ENCODE peak calls at places on chromosome 9, in six cellular contexts. One of them, this sample, is unnamed.

GRCh38 chr9:36818965-36819870 is 214.8 kb downstream of the PAX5 start:
- DNase-seq in fibroblast of pulmonary artery: no peak
- DNase-seq in B cell: no peak
- DNase-seq in AG04450: no peak
- DNase-seq in CD8-positive, alpha-beta T cell: no peak
- DNase-seq in Calu3: no peak
- DNase-seq in this sample: no peak

GRCh38 chr9:127904888-127905728 is 5.7 kb upstream of the ST6GALNAC6 start:
- DNase-seq in fibroblast of pulmonary artery: no peak
- DNase-seq in B cell: peak
- DNase-seq in AG04450: no peak
- DNase-seq in CD8-positive, alpha-beta T cell: peak
- DNase-seq in Calu3: no peak
- DNase-seq in this sample: no peak

GRCh38 chr9:121328876-121329681 is 41.0 kb downstream of the STOM start:
- DNase-seq in fibroblast of pulmonary artery: no peak
- DNase-seq in B cell: no peak
- DNase-seq in AG04450: no peak
- DNase-seq in CD8-positive, alpha-beta T cell: no peak
- DNase-seq in Calu3: no peak
- DNase-seq in this sample: no peak

GRCh38 chr9:79687131-79687447 is 115.3 kb downstream of the TLE4 start:
- DNase-seq in fibroblast of pulmonary artery: no peak
- DNase-seq in B cell: peak
- DNase-seq in AG04450: no peak
- DNase-seq in CD8-positive, alpha-beta T cell: peak
- DNase-seq in Calu3: no peak
- DNase-seq in this sample: peak

GRCh38 chr9:127885508-127886281 is 8.2 kb upstream of the AK1 start:
- DNase-seq in fibroblast of pulmonary artery: no peak
- DNase-seq in B cell: no peak
- DNase-seq in AG04450: no peak
- DNase-seq in CD8-positive, alpha-beta T cell: no peak
- DNase-seq in Calu3: no peak
- DNase-seq in this sample: no peak

GRCh38 chr9:137761032-137761431 is 116.5 kb upstream of the CACNA1B start:
- DNase-seq in fibroblast of pulmonary artery: no peak
- DNase-seq in B cell: peak
- DNase-seq in AG04450: no peak
- DNase-seq in CD8-positive, alpha-beta T cell: no peak
- DNase-seq in Calu3: no peak
- DNase-seq in this sample: no peak

GRCh38 chr9:26947736-26948135 is 694 bp upstream of the PLAA start:
- DNase-seq in fibroblast of pulmonary artery: no peak
- DNase-seq in B cell: no peak
- DNase-seq in AG04450: no peak
- DNase-seq in CD8-positive, alpha-beta T cell: no peak
- DNase-seq in Calu3: no peak
- DNase-seq in this sample: no peak

GRCh38 chr9:124300312-124300711 is 42.6 kb downstream of the NEK6 start:
- DNase-seq in fibroblast of pulmonary artery: no peak
- DNase-seq in B cell: no peak
- DNase-seq in AG04450: no peak
- DNase-seq in CD8-positive, alpha-beta T cell: no peak
- DNase-seq in Calu3: peak
- DNase-seq in this sample: no peak

GRCh38 chr9:6855860-6856259 is 98.1 kb downstream of the KDM4C start:
- DNase-seq in fibroblast of pulmonary artery: no peak
- DNase-seq in B cell: no peak
- DNase-seq in AG04450: no peak
- DNase-seq in CD8-positive, alpha-beta T cell: no peak
- DNase-seq in Calu3: peak
- DNase-seq in this sample: no peak

GRCh38 chr9:122124528-122124927 is 31.4 kb upstream of the TTLL11 start:
- DNase-seq in fibroblast of pulmonary artery: no peak
- DNase-seq in B cell: no peak
- DNase-seq in AG04450: no peak
- DNase-seq in CD8-positive, alpha-beta T cell: no peak
- DNase-seq in Calu3: no peak
- DNase-seq in this sample: no peak

GRCh38 chr9:130845254-130845653 is 10.2 kb downstream of the ABL1 start:
- DNase-seq in fibroblast of pulmonary artery: peak
- DNase-seq in B cell: no peak
- DNase-seq in AG04450: no peak
- DNase-seq in CD8-positive, alpha-beta T cell: no peak
- DNase-seq in Calu3: no peak
- DNase-seq in this sample: no peak

GRCh38 chr9:76697554-76697953 is 66.7 kb upstream of the PCA3 start:
- DNase-seq in fibroblast of pulmonary artery: no peak
- DNase-seq in B cell: no peak
- DNase-seq in AG04450: no peak
- DNase-seq in CD8-positive, alpha-beta T cell: no peak
- DNase-seq in Calu3: no peak
- DNase-seq in this sample: no peak

GRCh38 chr9:81227507-81228245 is 461.7 kb downstream of the TLE1 start:
- DNase-seq in fibroblast of pulmonary artery: no peak
- DNase-seq in B cell: no peak
- DNase-seq in AG04450: no peak
- DNase-seq in CD8-positive, alpha-beta T cell: no peak
- DNase-seq in Calu3: no peak
- DNase-seq in this sample: no peak

GRCh38 chr9:17958363-17958762 is 379.5 kb downstream of the SH3GL2 start:
- DNase-seq in fibroblast of pulmonary artery: no peak
- DNase-seq in B cell: no peak
- DNase-seq in AG04450: no peak
- DNase-seq in CD8-positive, alpha-beta T cell: no peak
- DNase-seq in Calu3: no peak
- DNase-seq in this sample: no peak

GRCh38 chr9:120018550-120018949 is 561.4 kb downstream of the CDK5RAP2 start:
- DNase-seq in fibroblast of pulmonary artery: no peak
- DNase-seq in B cell: no peak
- DNase-seq in AG04450: no peak
- DNase-seq in CD8-positive, alpha-beta T cell: no peak
- DNase-seq in Calu3: no peak
- DNase-seq in this sample: no peak

GRCh38 chr9:32551491-32552049 is 557 bp upstream of the SMIM27 start:
- DNase-seq in fibroblast of pulmonary artery: peak
- DNase-seq in B cell: peak
- DNase-seq in AG04450: no peak
- DNase-seq in CD8-positive, alpha-beta T cell: peak
- DNase-seq in Calu3: no peak
- DNase-seq in this sample: peak

GRCh38 chr9:110802416-110803035 is 133.9 kb downstream of the MUSK start:
- DNase-seq in fibroblast of pulmonary artery: peak
- DNase-seq in B cell: no peak
- DNase-seq in AG04450: no peak
- DNase-seq in CD8-positive, alpha-beta T cell: no peak
- DNase-seq in Calu3: no peak
- DNase-seq in this sample: peak

GRCh38 chr9:110782701-110783100 is 114.1 kb downstream of the MUSK start:
- DNase-seq in fibroblast of pulmonary artery: no peak
- DNase-seq in B cell: no peak
- DNase-seq in AG04450: no peak
- DNase-seq in CD8-positive, alpha-beta T cell: no peak
- DNase-seq in Calu3: no peak
- DNase-seq in this sample: peak

GRCh38 chr9:136762915-136763648 is 1.2 kb downstream of the LCN15 start:
- DNase-seq in fibroblast of pulmonary artery: peak
- DNase-seq in B cell: peak
- DNase-seq in AG04450: no peak
- DNase-seq in CD8-positive, alpha-beta T cell: no peak
- DNase-seq in Calu3: no peak
- DNase-seq in this sample: peak

GRCh38 chr9:14412778-14413177 is 98.8 kb upstream of the NFIB start:
- DNase-seq in fibroblast of pulmonary artery: no peak
- DNase-seq in B cell: no peak
- DNase-seq in AG04450: no peak
- DNase-seq in CD8-positive, alpha-beta T cell: no peak
- DNase-seq in Calu3: no peak
- DNase-seq in this sample: no peak

GRCh38 chr9:76452839-76453238 is 6.1 kb upstream of the GCNT1 start:
- DNase-seq in fibroblast of pulmonary artery: no peak
- DNase-seq in B cell: no peak
- DNase-seq in AG04450: no peak
- DNase-seq in CD8-positive, alpha-beta T cell: no peak
- DNase-seq in Calu3: no peak
- DNase-seq in this sample: peak

GRCh38 chr9:112443200-112443599 is 43.4 kb upstream of the KIAA1958 start:
- DNase-seq in fibroblast of pulmonary artery: peak
- DNase-seq in B cell: peak
- DNase-seq in AG04450: no peak
- DNase-seq in CD8-positive, alpha-beta T cell: no peak
- DNase-seq in Calu3: no peak
- DNase-seq in this sample: peak

GRCh38 chr9:13863112-13863511 is 450.8 kb downstream of the NFIB start:
- DNase-seq in fibroblast of pulmonary artery: peak
- DNase-seq in B cell: no peak
- DNase-seq in AG04450: no peak
- DNase-seq in CD8-positive, alpha-beta T cell: no peak
- DNase-seq in Calu3: no peak
- DNase-seq in this sample: peak

GRCh38 chr9:27528278-27528885 is 1.2 kb downstream of the MOB3B start:
- DNase-seq in fibroblast of pulmonary artery: peak
- DNase-seq in B cell: peak
- DNase-seq in AG04450: no peak
- DNase-seq in CD8-positive, alpha-beta T cell: peak
- DNase-seq in Calu3: peak
- DNase-seq in this sample: peak

GRCh38 chr9:13113201-13113600 is 166.3 kb downstream of the MPDZ start:
- DNase-seq in fibroblast of pulmonary artery: peak
- DNase-seq in B cell: no peak
- DNase-seq in AG04450: peak
- DNase-seq in CD8-positive, alpha-beta T cell: no peak
- DNase-seq in Calu3: no peak
- DNase-seq in this sample: peak

GRCh38 chr9:130973686-130974281 is 34.7 kb upstream of the FIBCD1 start:
- DNase-seq in fibroblast of pulmonary artery: no peak
- DNase-seq in B cell: no peak
- DNase-seq in AG04450: no peak
- DNase-seq in CD8-positive, alpha-beta T cell: no peak
- DNase-seq in Calu3: no peak
- DNase-seq in this sample: no peak

GRCh38 chr9:116391306-116391900 is 237.8 kb downstream of the PAPPA start:
- DNase-seq in fibroblast of pulmonary artery: peak
- DNase-seq in B cell: no peak
- DNase-seq in AG04450: peak
- DNase-seq in CD8-positive, alpha-beta T cell: no peak
- DNase-seq in Calu3: no peak
- DNase-seq in this sample: peak

GRCh38 chr9:97579914-97580313 is 53.3 kb downstream of the TSTD2 start:
- DNase-seq in fibroblast of pulmonary artery: no peak
- DNase-seq in B cell: no peak
- DNase-seq in AG04450: no peak
- DNase-seq in CD8-positive, alpha-beta T cell: no peak
- DNase-seq in Calu3: no peak
- DNase-seq in this sample: no peak

GRCh38 chr9:127455299-127455992 is 4.1 kb downstream of the LRSAM1 start:
- DNase-seq in fibroblast of pulmonary artery: no peak
- DNase-seq in B cell: peak
- DNase-seq in AG04450: no peak
- DNase-seq in CD8-positive, alpha-beta T cell: no peak
- DNase-seq in Calu3: peak
- DNase-seq in this sample: no peak

GRCh38 chr9:88011005-88011766 is 36.9 kb upstream of the CDK20 start:
- DNase-seq in fibroblast of pulmonary artery: peak
- DNase-seq in B cell: no peak
- DNase-seq in AG04450: no peak
- DNase-seq in CD8-positive, alpha-beta T cell: no peak
- DNase-seq in Calu3: no peak
- DNase-seq in this sample: peak

GRCh38 chr9:69400470-69400869 is 75.5 kb downstream of the ENTREP1 start:
- DNase-seq in fibroblast of pulmonary artery: no peak
- DNase-seq in B cell: no peak
- DNase-seq in AG04450: no peak
- DNase-seq in CD8-positive, alpha-beta T cell: no peak
- DNase-seq in Calu3: no peak
- DNase-seq in this sample: no peak

GRCh38 chr9:116990592-116990991 is 303.5 kb downstream of the TRIM32 start:
- DNase-seq in fibroblast of pulmonary artery: no peak
- DNase-seq in B cell: no peak
- DNase-seq in AG04450: no peak
- DNase-seq in CD8-positive, alpha-beta T cell: no peak
- DNase-seq in Calu3: no peak
- DNase-seq in this sample: no peak

GRCh38 chr9:90898229-90898628 is 96.6 kb downstream of the SYK start:
- DNase-seq in fibroblast of pulmonary artery: peak
- DNase-seq in B cell: no peak
- DNase-seq in AG04450: no peak
- DNase-seq in CD8-positive, alpha-beta T cell: no peak
- DNase-seq in Calu3: no peak
- DNase-seq in this sample: peak
- TF ChIP-seq CTCF in fibroblast of pulmonary artery: peak
- TF ChIP-seq CTCF in B cell: no peak
- TF ChIP-seq CTCF in AG04450: peak
- TF ChIP-seq CTCF in CD8-positive, alpha-beta T cell: no peak
- TF ChIP-seq CTCF in Calu3: no peak
- TF ChIP-seq CTCF in this sample: peak

GRCh38 chr9:82763631-82764030 is 299.3 kb downstream of the RASEF start:
- DNase-seq in fibroblast of pulmonary artery: no peak
- DNase-seq in B cell: peak
- DNase-seq in AG04450: no peak
- DNase-seq in CD8-positive, alpha-beta T cell: no peak
- DNase-seq in Calu3: no peak
- DNase-seq in this sample: no peak
- TF ChIP-seq CTCF in fibroblast of pulmonary artery: no peak
- TF ChIP-seq CTCF in B cell: no peak
- TF ChIP-seq CTCF in AG04450: no peak
- TF ChIP-seq CTCF in CD8-positive, alpha-beta T cell: no peak
- TF ChIP-seq CTCF in Calu3: no peak
- TF ChIP-seq CTCF in this sample: no peak

DNA sequence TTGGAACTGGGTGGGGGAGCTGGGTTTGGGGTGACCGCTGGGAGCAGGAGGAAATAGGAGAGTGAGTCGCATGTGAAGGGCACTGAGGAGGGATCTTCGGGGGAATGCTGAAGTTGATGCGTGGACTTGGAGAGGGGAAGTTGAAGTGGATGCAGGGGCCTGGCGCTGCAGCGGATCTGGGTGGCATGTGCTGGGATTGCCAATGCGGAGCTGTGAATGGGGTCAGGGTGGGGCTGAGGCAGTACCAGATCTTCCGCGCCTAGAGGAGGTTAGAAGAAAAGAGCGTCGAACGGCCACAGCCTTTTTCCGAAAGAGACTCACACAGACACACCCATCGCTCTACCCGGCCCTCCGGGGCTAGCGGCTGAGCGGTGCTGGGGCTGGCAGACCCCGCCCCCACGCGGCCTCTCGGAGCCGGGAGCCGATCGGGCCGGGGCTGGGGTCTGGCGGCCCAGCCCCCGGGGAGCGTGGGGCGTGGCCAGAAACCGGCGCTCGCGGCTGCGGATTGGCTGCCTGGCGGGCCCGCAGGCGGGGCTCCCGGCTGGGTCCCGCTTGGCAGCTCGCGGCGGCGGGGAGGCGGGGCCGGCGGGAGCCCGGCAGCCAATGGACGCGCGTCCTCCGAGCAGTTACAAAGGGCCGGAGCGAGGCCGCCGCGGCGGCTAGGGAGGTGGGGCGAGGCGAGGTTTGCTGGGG is at the start of gene TGFBR1:
- DNase-seq in fibroblast of pulmonary artery: peak
- DNase-seq in B cell: peak
- DNase-seq in AG04450: no peak
- DNase-seq in CD8-positive, alpha-beta T cell: peak
- DNase-seq in Calu3: peak
- DNase-seq in this sample: peak
- TF ChIP-seq CTCF in fibroblast of pulmonary artery: no peak
- TF ChIP-seq CTCF in B cell: no peak
- TF ChIP-seq CTCF in AG04450: peak
- TF ChIP-seq CTCF in CD8-positive, alpha-beta T cell: no peak
- TF ChIP-seq CTCF in Calu3: no peak
- TF ChIP-seq CTCF in this sample: no peak

GRCh38 chr9:109600142-109600541 is 102.0 kb upstream of the PTPN3 start:
- DNase-seq in fibroblast of pulmonary artery: peak
- DNase-seq in B cell: no peak
- DNase-seq in AG04450: peak
- DNase-seq in CD8-positive, alpha-beta T cell: no peak
- DNase-seq in Calu3: no peak
- DNase-seq in this sample: peak
- TF ChIP-seq CTCF in fibroblast of pulmonary artery: no peak
- TF ChIP-seq CTCF in B cell: no peak
- TF ChIP-seq CTCF in AG04450: no peak
- TF ChIP-seq CTCF in CD8-positive, alpha-beta T cell: no peak
- TF ChIP-seq CTCF in Calu3: no peak
- TF ChIP-seq CTCF in this sample: no peak

This sample was measured in fibroblast of mammary gland.